ENCODE peak calls at places on chromosomes 6 and 20, in four cellular contexts. O is SK-N-SH, V is H1, R is GM12878. I is an unnamed sample.

GRCh38 chr6:41489284-41489851 is 56.8 kb upstream of the FOXP4 start:
- DNase-seq in O (peak; percentile 87), V (no peak), R (no peak), I (no peak)

GRCh38 chr6:63714091-63714490 is 78.5 kb downstream of the PHF3 start:
- DNase-seq in O (no peak), V (no peak), R (no peak), I (no peak)

GRCh38 chr6:121614115-121614514 is 178.7 kb downstream of the GJA1 start:
- DNase-seq in O (no peak), V (no peak), R (no peak), I (no peak)

GRCh38 chr6:168721571-168721970 is 280.6 kb downstream of the SMOC2 start:
- DNase-seq in O (no peak), V (no peak), R (no peak), I (no peak)

GRCh38 chr6:146594495-146594894 is 4.3 kb upstream of the ADGB start:
- DNase-seq in O (no peak), V (no peak), R (no peak), I (no peak)

GRCh38 chr20:58349586-58349985 is 39.4 kb upstream of the VAPB start:
- DNase-seq in O (peak; percentile 9), V (no peak), R (no peak), I (no peak)

GRCh38 chr20:22001886-22002285 is 296.4 kb downstream of the PAX1 start:
- DNase-seq in O (no peak), V (no peak), R (no peak), I (no peak)

GRCh38 chr6:40916816-40917215 is 122.2 kb downstream of the UNC5CL start:
- DNase-seq in O (no peak), V (no peak), R (no peak), I (no peak)

GRCh38 chr6:151067684-151068596 is 171.8 kb upstream of the AKAP12 start:
- DNase-seq in O (no peak), V (peak; percentile 33), R (no peak), I (no peak)

GRCh38 chr6:39209360-39209811 is 19.9 kb downstream of the KCNK5 start:
- DNase-seq in O (no peak), V (no peak), R (no peak), I (no peak)

GRCh38 chr6:82015043-82015442 is 232.5 kb downstream of the IBTK start:
- DNase-seq in O (no peak), V (no peak), R (no peak), I (no peak)

GRCh38 chr20:7935027-7935551 is 5.2 kb downstream of the HAO1 start:
- DNase-seq in O (no peak), V (no peak), R (peak; percentile 3), I (no peak)

GRCh38 chr6:163780993-163781392 is 366.5 kb downstream of the QKI start:
- DNase-seq in O (peak; percentile 10), V (no peak), R (no peak), I (no peak)

GRCh38 chr20:45337367-45338120 is 10.7 kb downstream of the SDC4 start:
- DNase-seq in O (no peak), V (peak; percentile 52), R (no peak), I (peak; percentile 61)

GRCh38 chr6:130132286-130132701 is 90.5 kb downstream of the SAMD3 start:
- DNase-seq in O (no peak), V (no peak), R (no peak), I (no peak)

GRCh38 chr6:148146717-148147116 is 195.9 kb upstream of the SASH1 start:
- DNase-seq in O (no peak), V (no peak), R (no peak), I (no peak)

DNA sequence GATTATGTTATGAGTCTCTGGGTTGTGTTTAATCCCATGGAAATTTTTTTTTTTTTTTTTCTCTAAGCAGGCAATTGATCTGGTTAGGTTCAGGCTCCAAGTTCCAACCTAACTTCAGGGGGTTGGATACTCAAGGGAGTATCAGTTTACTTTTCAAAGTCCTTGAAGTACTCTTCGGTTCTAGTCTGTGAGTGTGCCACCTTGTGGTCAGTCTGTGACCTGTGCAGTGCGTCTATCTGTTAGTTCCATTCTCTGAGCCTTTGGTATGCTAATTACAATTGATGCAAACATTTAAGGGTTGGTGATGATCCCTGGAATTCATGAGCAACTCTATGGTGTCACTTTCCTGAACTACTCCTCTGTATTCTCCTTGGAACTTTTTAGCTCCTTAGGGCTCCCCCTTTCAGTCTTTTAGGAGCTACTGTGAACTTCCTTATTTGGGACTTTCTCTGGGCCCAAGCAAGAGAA is 342.0 kb downstream of the SOX4 start:
- DNase-seq in O (no peak), V (no peak), R (no peak), I (peak; percentile 69)
- TF ChIP-seq NRF1 in O (no peak), V (no peak), R (no peak), I (no peak)

GRCh38 chr6:56708810-56709597 is 66.3 kb upstream of the DST start:
- DNase-seq in O (peak; percentile 39), V (no peak), R (no peak), I (peak; percentile 10)
- TF ChIP-seq NRF1 in O (no peak), V (no peak), R (no peak), I (no peak)

GRCh38 chr6:154428892-154429291 is 72.3 kb upstream of the IPCEF1 start:
- DNase-seq in O (no peak), V (no peak), R (no peak), I (no peak)

GRCh38 chr6:154426997-154427396 is 70.4 kb upstream of the IPCEF1 start:
- DNase-seq in O (peak; percentile 36), V (no peak), R (no peak), I (no peak)

GRCh38 chr6:154429711-154430110 is 73.1 kb upstream of the IPCEF1 start:
- DNase-seq in O (no peak), V (no peak), R (no peak), I (no peak)

GRCh38 chr6:154425034-154425433 is 68.4 kb upstream of the IPCEF1 start:
- DNase-seq in O (peak; percentile 23), V (no peak), R (no peak), I (no peak)

GRCh38 chr6:154427425-154427824 is 70.8 kb upstream of the IPCEF1 start:
- DNase-seq in O (no peak), V (no peak), R (no peak), I (no peak)
- TF ChIP-seq NRF1 in O (no peak), V (no peak), R (no peak), I (no peak)

GRCh38 chr20:36018208-36018988 is 50.0 kb downstream of the CNBD2 start:
- DNase-seq in O (no peak), V (no peak), R (no peak), I (no peak)

GRCh38 chr20:36015806-36016401 is 47.5 kb downstream of the CNBD2 start:
- DNase-seq in O (no peak), V (no peak), R (no peak), I (no peak)

DNA sequence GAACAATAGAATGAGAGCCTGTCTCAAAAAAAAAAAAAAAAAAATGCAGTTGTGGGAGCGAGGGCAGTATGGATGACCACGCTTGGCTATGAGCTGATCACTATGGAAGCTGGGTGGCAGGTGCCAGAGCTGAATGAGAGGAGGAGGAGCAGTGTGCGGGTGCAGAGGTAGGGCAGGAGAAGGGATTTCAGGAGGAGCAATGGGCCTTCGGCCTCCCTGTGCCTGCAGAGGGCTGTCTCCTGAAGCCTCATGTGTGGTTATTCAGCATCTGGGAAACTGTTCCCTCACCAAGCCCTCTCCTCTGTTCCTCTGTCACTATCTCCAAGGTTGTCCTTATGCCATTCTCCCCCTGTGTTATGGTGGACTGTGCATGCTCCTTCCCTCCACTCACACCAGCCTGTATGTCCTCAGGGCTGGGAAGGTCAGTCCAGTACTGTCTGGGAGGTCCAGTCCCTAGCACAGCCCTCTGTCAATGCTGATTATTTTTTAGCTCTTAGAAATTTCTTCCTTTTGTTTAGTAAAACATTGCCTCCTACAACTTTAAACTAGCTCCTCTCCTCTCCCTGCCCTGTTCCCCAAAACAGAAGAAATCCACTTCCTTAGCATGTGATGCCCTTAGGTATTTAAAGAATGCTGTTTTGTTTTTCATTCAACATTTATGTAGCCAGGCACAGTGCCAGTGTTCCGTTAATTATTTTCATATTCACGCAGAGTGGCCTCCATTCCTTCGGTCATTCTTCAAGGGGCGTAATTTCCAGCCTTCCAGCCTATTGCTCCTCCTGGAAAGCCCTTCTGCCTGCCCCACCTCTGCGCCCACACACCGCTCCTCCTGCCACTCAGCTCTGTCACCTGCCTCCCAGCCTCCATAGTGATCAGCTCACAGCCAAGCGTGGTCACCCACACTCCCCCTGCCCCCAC is 48.9 kb downstream of the CNBD2 start:
- DNase-seq in O (no peak), V (no peak), R (no peak), I (no peak)
- TF ChIP-seq NRF1 in O (no peak), V (no peak), R (no peak), I (no peak)

GRCh38 chr20:32411955-32412706 is 54.0 kb downstream of the ASXL1 start:
- DNase-seq in O (no peak), V (no peak), R (peak; percentile 11), I (no peak)
- TF ChIP-seq NRF1 in O (no peak), V (no peak), R (no peak), I (no peak)

DNA sequence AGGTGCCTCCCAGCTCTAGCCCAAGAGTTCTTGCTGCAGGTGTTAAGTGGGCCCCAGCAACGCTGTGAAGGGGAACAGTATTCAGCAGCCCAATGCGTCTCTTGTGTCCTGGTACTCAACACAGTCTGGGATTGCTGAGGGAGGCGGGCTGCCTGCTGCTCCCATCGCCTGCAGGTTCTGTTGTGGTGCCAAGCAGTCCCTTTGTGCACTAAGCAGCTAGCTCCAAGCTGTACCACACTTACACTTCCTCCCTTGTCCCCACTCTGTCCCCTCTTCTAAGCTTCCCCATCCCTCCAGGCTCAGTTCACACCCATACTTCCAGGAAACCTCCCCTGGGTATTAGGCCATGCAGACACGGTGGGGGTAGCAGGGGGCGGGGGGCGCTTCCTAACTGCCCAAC is 92.7 kb downstream of the AGPAT4 start:
- DNase-seq in O (no peak), V (no peak), R (no peak), I (no peak)
- TF ChIP-seq NRF1 in O (no peak), V (no peak), R (no peak), I (no peak)

GRCh38 chr6:26232950-26233607 is 131.9 kb upstream of the BTN3A2 start:
- DNase-seq in O (no peak), V (no peak), R (peak; percentile 55), I (peak; percentile 16)
- TF ChIP-seq NRF1 in O (no peak), V (peak; percentile 17), R (no peak), I (no peak)

GRCh38 chr6:14767176-14767575 is 478.7 kb upstream of the JARID2 start:
- DNase-seq in O (peak; percentile 27), V (no peak), R (no peak), I (peak; percentile 39)

GRCh38 chr6:14770040-14770439 is 475.8 kb upstream of the JARID2 start:
- DNase-seq in O (no peak), V (no peak), R (no peak), I (no peak)

GRCh38 chr6:14771026-14771425 is 474.8 kb upstream of the JARID2 start:
- DNase-seq in O (no peak), V (no peak), R (no peak), I (no peak)

GRCh38 chr6:14772188-14772587 is 473.7 kb upstream of the JARID2 start:
- DNase-seq in O (no peak), V (no peak), R (no peak), I (no peak)

DNA sequence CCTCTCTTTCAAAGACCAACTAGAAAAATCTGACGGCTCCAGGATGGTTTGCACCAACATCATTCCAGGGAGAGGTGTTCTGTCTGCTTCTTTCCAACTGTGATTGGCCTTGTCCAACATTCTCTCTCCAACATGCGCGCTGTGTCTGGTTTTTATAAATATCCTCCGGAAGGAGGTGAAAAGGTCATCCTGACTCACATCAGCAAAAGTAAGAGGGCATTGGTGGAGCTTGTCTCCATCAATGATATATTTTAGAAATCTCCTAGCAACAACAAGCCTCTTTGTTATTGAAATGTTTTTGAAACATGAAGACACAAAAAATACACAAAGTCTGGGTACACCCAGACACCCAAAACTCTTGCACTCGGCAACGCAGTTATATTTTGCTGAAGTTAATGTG is 475.3 kb upstream of the JARID2 start:
- DNase-seq in O (no peak), V (no peak), R (no peak), I (no peak)
- TF ChIP-seq NRF1 in O (no peak), V (no peak), R (no peak), I (no peak)